ENCODE peak calls at places on chromosomes 1 and 21, in eight cellular contexts. A, L, H, R, U, T, I and F are unnamed samples.

GRCh38 chr1:37947364-37947763 is 511 bp upstream of the INPP5B start:
- DNase-seq in A (no peak), L (no peak), H (no peak), R (no peak), U (no peak), T (no peak), I (no peak), F (no peak)

GRCh38 chr1:28417441-28418277 is 48.1 kb downstream of the PHACTR4 start:
- DNase-seq in A (no peak), L (peak), H (peak), R (no peak), U (peak), T (peak), I (peak), F (no peak)

GRCh38 chr1:230102472-230102871 is 35.4 kb downstream of the GALNT2 start:
- DNase-seq in A (no peak), L (no peak), H (no peak), R (no peak), U (no peak), T (no peak), I (no peak), F (no peak)

GRCh38 chr21:42593007-42593814 is 60.2 kb upstream of the PDE9A start:
- DNase-seq in A (peak), L (peak), H (peak), R (peak), U (peak), T (peak), I (peak), F (peak)

GRCh38 chr1:174902531-174903099 is 97.1 kb upstream of the CACYBP start:
- DNase-seq in A (no peak), L (no peak), H (no peak), R (no peak), U (no peak), T (no peak), I (no peak), F (no peak)

GRCh38 chr1:116740726-116741125 is 13.5 kb upstream of the CD2 start:
- DNase-seq in A (no peak), L (no peak), H (no peak), R (no peak), U (no peak), T (no peak), I (no peak), F (no peak)

GRCh38 chr1:6594977-6595740 is 7.5 kb downstream of the KLHL21 start:
- DNase-seq in A (no peak), L (no peak), H (no peak), R (no peak), U (no peak), T (no peak), I (no peak), F (no peak)

GRCh38 chr1:41631971-41632370 is 147.5 kb upstream of the EDN2 start:
- DNase-seq in A (no peak), L (no peak), H (peak), R (no peak), U (no peak), T (peak), I (no peak), F (no peak)

GRCh38 chr1:53066433-53066832 is 4.4 kb downstream of the PODN start:
- DNase-seq in A (no peak), L (no peak), H (no peak), R (no peak), U (no peak), T (no peak), I (no peak), F (no peak)

GRCh38 chr1:117566556-117566955 is 39.3 kb upstream of the TENT5C start:
- DNase-seq in A (no peak), L (no peak), H (no peak), R (no peak), U (no peak), T (no peak), I (no peak), F (no peak)